ENCODE peak calls at places on chromosome 3, in six cellular contexts. T is H9, R is H1, B is hepatocyte, X is K562, K is stomach. M is an unnamed sample.
A peak's percentile ranks its signal among the peaks of the same experiment; 100 is the strongest.

GRCh38 chr3:97880267-97880666 is 58.5 kb downstream of the CRYBG3 start:
- DNase-seq in T (no peak), R (no peak), B (no peak), X (no peak), K (no peak), M (no peak)

GRCh38 chr3:190183121-190183520 is 62.4 kb upstream of the P3H2 start:
- DNase-seq in T (no peak), R (no peak), B (peak; percentile 35), X (no peak), K (no peak), M (no peak)

GRCh38 chr3:49346797-49347251 is 7.0 kb upstream of the USP4 start:
- DNase-seq in T (no peak), R (no peak), B (no peak), X (no peak), K (no peak), M (no peak)

GRCh38 chr3:187735837-187736236 is 9.4 kb downstream of the BCL6 start:
- DNase-seq in T (no peak), R (no peak), B (no peak), X (no peak), K (no peak), M (no peak)

GRCh38 chr3:42507252-42507651 is 4.8 kb downstream of the VIPR1 start:
- DNase-seq in T (peak; percentile 61), R (no peak), B (peak; percentile 68), X (peak; percentile 49), K (peak; percentile 79), M (no peak)

GRCh38 chr3:138786788-138787276 is 47.9 kb downstream of the PIK3CB start:
- DNase-seq in T (no peak), R (no peak), B (no peak), X (no peak), K (no peak), M (no peak)

GRCh38 chr3:122797291-122797690 is 2.4 kb downstream of the SLC49A4 start:
- DNase-seq in T (no peak), R (no peak), B (no peak), X (no peak), K (no peak), M (no peak)

GRCh38 chr3:179967622-179968021 is 69.1 kb downstream of the PEX5L start:
- DNase-seq in T (no peak), R (no peak), B (no peak), X (no peak), K (no peak), M (no peak)

GRCh38 chr3:127304121-127304744 is 16.4 kb upstream of the PRR20G start:
- DNase-seq in T (no peak), R (no peak), B (peak; percentile 50), X (peak; percentile 9), K (peak; percentile 97), M (no peak)

GRCh38 chr3:195612075-195612800 is 28.5 kb upstream of the APOD start:
- DNase-seq in T (no peak), R (no peak), B (no peak), X (no peak), K (peak; percentile 21), M (no peak)

GRCh38 chr3:112775011-112775742 is 71.5 kb downstream of the CD200R1L start:
- DNase-seq in T (no peak), R (no peak), B (no peak), X (no peak), K (no peak), M (no peak)

GRCh38 chr3:128784228-128784627 is 58.2 kb downstream of the RAB7A start:
- DNase-seq in T (peak; percentile 83), R (peak; percentile 83), B (peak; percentile 39), X (peak; percentile 71), K (no peak), M (peak; percentile 77)

GRCh38 chr3:106113747-106114146 is 244.9 kb upstream of the CBLB start:
- DNase-seq in T (no peak), R (no peak), B (no peak), X (no peak), K (no peak), M (no peak)

GRCh38 chr3:29202368-29202767 is 78.5 kb upstream of the RBMS3 start:
- DNase-seq in T (no peak), R (no peak), B (no peak), X (no peak), K (no peak), M (no peak)

GRCh38 chr3:180789774-180790173 is 110.5 kb upstream of the CCDC39 start:
- DNase-seq in T (no peak), R (no peak), B (no peak), X (no peak), K (no peak), M (no peak)

GRCh38 chr3:17894434-17895060 is 152.1 kb upstream of the TBC1D5 start:
- DNase-seq in T (peak; percentile 73), R (peak; percentile 79), B (peak; percentile 49), X (peak; percentile 60), K (peak; percentile 36), M (no peak)

GRCh38 chr3:116164039-116164438 is 281.2 kb downstream of the LSAMP start:
- DNase-seq in T (no peak), R (no peak), B (no peak), X (no peak), K (no peak), M (no peak)

GRCh38 chr3:174822320-174822719 is 36.8 kb upstream of the NAALADL2 start:
- DNase-seq in T (no peak), R (no peak), B (no peak), X (no peak), K (no peak), M (no peak)

GRCh38 chr3:174815750-174816149 is 43.4 kb upstream of the NAALADL2 start:
- DNase-seq in T (no peak), R (no peak), B (no peak), X (no peak), K (no peak), M (no peak)

GRCh38 chr3:174826069-174826468 is 33.1 kb upstream of the NAALADL2 start:
- DNase-seq in T (no peak), R (no peak), B (no peak), X (no peak), K (no peak), M (no peak)

GRCh38 chr3:174820885-174821284 is 38.2 kb upstream of the NAALADL2 start:
- DNase-seq in T (no peak), R (no peak), B (no peak), X (no peak), K (no peak), M (no peak)

GRCh38 chr3:174821477-174821876 is 37.7 kb upstream of the NAALADL2 start:
- DNase-seq in T (no peak), R (no peak), B (peak; percentile 24), X (no peak), K (no peak), M (no peak)
- H3K4me1 ChIP-seq in T (no peaks in the 10 kb centered on the region), R (no peaks in the 10 kb centered on the region), B (no peaks in the 10 kb centered on the region), X (no peaks in the 10 kb centered on the region), K (no peaks in the 10 kb centered on the region), M (no peaks in the 10 kb centered on the region)

GRCh38 chr3:185210621-185211157 is 43.2 kb downstream of the EHHADH start:
- DNase-seq in T (no peak), R (no peak), B (no peak), X (no peak), K (no peak), M (no peak)

GRCh38 chr3:185207931-185208746 is 45.7 kb downstream of the EHHADH start:
- DNase-seq in T (no peak), R (no peak), B (no peak), X (no peak), K (no peak), M (no peak)

GRCh38 chr3:185204894-185205293 is 49.0 kb downstream of the EHHADH start:
- DNase-seq in T (no peak), R (no peak), B (no peak), X (no peak), K (no peak), M (no peak)

GRCh38 chr3:185205865-185206264 is 48.0 kb downstream of the EHHADH start:
- DNase-seq in T (no peak), R (no peak), B (no peak), X (no peak), K (no peak), M (no peak)

GRCh38 chr3:185208836-185209235 is 45.0 kb downstream of the EHHADH start:
- DNase-seq in T (no peak), R (no peak), B (no peak), X (no peak), K (no peak), M (no peak)
- H3K27ac ChIP-seq in T (no peak overlapping the region), R (no peak overlapping the region), B (no peak overlapping the region), X (no peak overlapping the region), K (no peak overlapping the region), M (no peak overlapping the region)

GRCh38 chr3:60579734-60580133 is 671.5 kb downstream of the FHIT start:
- DNase-seq in T (no peak), R (no peak), B (peak; percentile 36), X (no peak), K (no peak), M (no peak)

GRCh38 chr3:60584250-60584649 is 667.0 kb downstream of the FHIT start:
- DNase-seq in T (no peak), R (no peak), B (no peak), X (no peak), K (no peak), M (no peak)

GRCh38 chr3:60580826-60581225 is 670.4 kb downstream of the FHIT start:
- DNase-seq in T (no peak), R (no peak), B (no peak), X (no peak), K (no peak), M (no peak)

GRCh38 chr3:60578936-60579335 is 672.3 kb downstream of the FHIT start:
- DNase-seq in T (no peak), R (no peak), B (no peak), X (no peak), K (no peak), M (no peak)

GRCh38 chr3:60582285-60582684 is 669.0 kb downstream of the FHIT start:
- DNase-seq in T (no peak), R (no peak), B (peak; percentile 14), X (no peak), K (no peak), M (no peak)
- TF ChIP-seq CTCF in T (peak; percentile 60), R (no peak), B (peak; percentile 52), X (no peak), K (no peak), M (no peak)

DNA sequence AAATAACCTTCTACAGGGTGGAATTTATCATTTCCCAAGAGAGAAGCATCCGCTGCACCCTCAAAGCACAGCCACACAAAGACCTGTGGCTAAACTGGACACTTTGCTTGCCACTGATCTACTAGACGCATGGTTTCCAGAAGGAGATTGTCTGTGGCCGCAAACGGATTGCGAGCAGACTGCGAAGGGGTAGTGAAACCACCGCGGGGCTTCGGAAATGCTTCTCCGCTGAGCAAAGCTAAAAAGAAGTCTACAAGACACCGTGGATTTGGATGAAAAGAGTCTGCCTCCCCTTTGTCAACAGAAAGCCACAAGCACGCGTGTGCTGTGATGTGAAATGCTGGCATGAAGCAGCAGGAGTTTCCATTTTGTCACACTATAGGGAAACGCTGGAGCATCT is 63.0 kb downstream of the TMEM44 start:
- DNase-seq in T (no peak), R (no peak), B (no peak), X (no peak), K (no peak), M (no peak)
- H3K4me1 ChIP-seq in T (no peaks in the 10 kb centered on the region), R (peaks cover 4% of the 10 kb centered on the region), B (peaks cover 11% of the 10 kb centered on the region), X (peaks cover 39% of the 10 kb centered on the region), K (peaks cover 16% of the 10 kb centered on the region), M (no peaks in the 10 kb centered on the region)

GRCh38 chr3:186425788-186426730 is 64.0 kb upstream of the DGKG start:
- DNase-seq in T (no peak), R (peak; percentile 42), B (peak; percentile 43), X (no peak), K (no peak), M (no peak)
- H3K27ac ChIP-seq in T (no peak overlapping the region), R (no peak overlapping the region), B (no peak overlapping the region), X (no peak overlapping the region), K (peak overlapping the region; percentile 37), M (no peak overlapping the region)